ENCODE peak calls at places on chromosomes 16 and 17, in seven cellular contexts. K, V, W, H, S, T and I are unnamed samples.

GRCh38 chr16:68806422-68806821 is 36.9 kb upstream of the TANGO6 start:
- DNase-seq in V (no peak), H (no peak), S (no peak), W (no peak), K (no peak), T (no peak), I (no peak)

GRCh38 chr16:28879261-28879840 is 1.1 kb downstream of the ATP2A1 start:
- DNase-seq in H (no peak), V (no peak), S (no peak), K (no peak), T (no peak), W (no peak), I (no peak)

GRCh38 chr16:84640145-84640544 is 8.2 kb upstream of the KLHL36 start:
- DNase-seq in W (no peak), H (no peak), T (no peak), S (no peak), K (no peak), V (no peak), I (no peak)

GRCh38 chr16:69927056-69927757 is 23.9 kb upstream of the CLEC18A start:
- DNase-seq in S (no peak), H (no peak), T (peak), W (peak), V (peak), K (peak), I (no peak)

GRCh38 chr17:76292567-76292966 is 15.5 kb downstream of the QRICH2 start:
- DNase-seq in W (no peak), H (no peak), K (no peak), S (no peak), V (no peak), T (no peak), I (no peak)

GRCh38 chr17:61635913-61636432 is 45.0 kb upstream of the NACA2 start:
- DNase-seq in H (no peak), K (peak), V (peak), S (peak), T (peak), W (peak), I (no peak)

GRCh38 chr17:21418446-21419298 is 42.5 kb downstream of the KCNJ12 start:
- DNase-seq in K (no peak), V (no peak), S (no peak), T (no peak), W (peak), H (no peak), I (no peak)

GRCh38 chr17:2194778-2195417 is 108.7 kb downstream of the SMG6 start:
- DNase-seq in T (no peak), H (no peak), K (no peak), V (no peak), W (no peak), S (no peak), I (no peak)

GRCh38 chr17:81260641-81261040 is 21.5 kb downstream of the NDUFAF8 start:
- DNase-seq in S (no peak), T (no peak), H (no peak), V (no peak), W (no peak), K (no peak), I (no peak)

GRCh38 chr17:73822371-73822770 is 178.1 kb upstream of the SDK2 start:
- DNase-seq in V (no peak), W (no peak), K (no peak), T (no peak), H (no peak), S (no peak), I (no peak)

GRCh38 chr17:38654411-38655398 is 20.1 kb downstream of the EPOP start:
- DNase-seq in T (no peak), K (no peak), W (no peak), V (no peak), S (no peak), H (no peak), I (no peak)

GRCh38 chr16:1710811-1711507 is 5.0 kb downstream of the MAPK8IP3 start:
- DNase-seq in T (no peak), H (no peak), W (no peak), K (no peak), V (no peak), S (no peak), I (no peak)
- H3K4me3 ChIP-seq in T (no peak), H (no peak), W (no peak), K (no peak), V (no peak), S (no peak), I (no peak)

GRCh38 chr16:23382279-23382678 is 70.7 kb downstream of the COG7 start:
- DNase-seq in W (no peak), T (no peak), H (no peak), S (no peak), K (no peak), V (no peak), I (peak)
- H3K4me3 ChIP-seq in W (no peak), T (no peak), H (no peak), S (no peak), K (no peak), V (no peak), I (no peak)

GRCh38 chr16:57619133-57619605 is 9.3 kb upstream of the ADGRG1 start:
- DNase-seq in W (no peak), T (no peak), S (no peak), K (no peak), V (no peak), H (no peak), I (no peak)

GRCh38 chr16:57619606-57620315 is 8.7 kb upstream of the ADGRG1 start:
- DNase-seq in S (peak), V (no peak), T (no peak), H (no peak), W (no peak), K (no peak), I (no peak)

GRCh38 chr16:57621521-57622268 is 6.7 kb upstream of the ADGRG1 start:
- DNase-seq in V (no peak), S (peak), K (no peak), W (no peak), H (no peak), T (no peak), I (no peak)

GRCh38 chr16:57622361-57623250 is 5.8 kb upstream of the ADGRG1 start:
- DNase-seq in S (no peak), T (no peak), V (peak), H (no peak), K (no peak), W (no peak), I (no peak)

DNA sequence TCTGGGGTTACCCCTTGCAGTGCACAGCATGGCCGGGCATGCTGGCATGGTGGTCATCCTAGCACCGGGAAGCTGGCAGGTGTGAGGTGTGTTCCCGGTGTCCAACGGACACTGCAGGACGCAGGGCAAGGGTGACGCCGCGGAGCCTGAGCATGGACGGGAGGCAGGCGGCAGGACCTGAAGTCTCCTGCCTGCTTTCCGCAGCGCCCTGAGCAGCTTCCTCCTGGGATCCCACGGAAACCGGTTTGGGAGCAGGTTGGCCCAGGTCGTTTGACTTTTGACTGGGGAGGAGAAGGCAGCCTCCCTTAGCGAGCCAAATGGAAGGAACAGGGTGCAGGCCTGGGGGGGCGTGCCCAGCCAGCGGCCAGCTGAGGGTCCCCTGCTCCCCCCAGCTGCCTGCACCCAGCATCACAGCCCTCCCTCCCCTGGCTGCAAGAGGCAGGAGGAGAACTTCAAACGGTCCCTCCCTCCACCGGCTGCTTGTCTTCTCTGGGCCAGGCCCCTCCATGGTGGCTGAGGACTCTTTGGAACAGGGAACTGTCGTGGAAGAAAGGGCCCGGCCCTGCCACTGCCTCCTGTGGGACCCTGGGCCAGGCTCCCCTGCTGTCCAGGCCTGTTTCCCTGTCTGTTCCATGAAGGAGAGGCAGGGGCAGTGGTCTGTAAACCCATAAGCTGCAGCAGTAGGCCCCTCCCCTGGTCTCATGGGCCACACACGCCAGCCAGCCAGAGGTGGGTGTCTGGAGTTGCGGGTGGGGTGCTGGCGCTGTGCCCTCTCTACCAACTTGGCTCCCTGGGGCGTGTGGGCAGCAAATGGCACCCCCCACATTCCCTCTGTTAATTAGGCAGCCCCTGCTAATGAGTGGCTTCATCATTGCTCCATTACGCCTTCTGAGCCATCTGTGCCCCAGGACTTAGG is 7.9 kb upstream of the ADGRG1 start:
- DNase-seq in H (no peak), W (no peak), S (peak), K (no peak), V (no peak), T (no peak), I (no peak)
- H3K4me3 ChIP-seq in H (peak), W (no peak), S (peak), K (no peak), V (no peak), T (no peak), I (no peak)

GRCh38 chr17:57601328-57601727 is 143.8 kb downstream of the CCDC182 start:
- DNase-seq in S (no peak), H (no peak), V (no peak), W (no peak), K (peak), T (no peak), I (no peak)

GRCh38 chr17:57597531-57598453 is 147.3 kb downstream of the CCDC182 start:
- DNase-seq in K (peak), V (peak), S (peak), H (no peak), W (peak), T (peak), I (no peak)

GRCh38 chr17:57597101-57597500 is 148.0 kb downstream of the CCDC182 start:
- DNase-seq in W (no peak), K (no peak), T (no peak), H (no peak), V (no peak), S (no peak), I (no peak)

GRCh38 chr17:57600092-57600491 is 145.0 kb downstream of the CCDC182 start:
- DNase-seq in H (no peak), V (no peak), W (no peak), T (peak), S (no peak), K (peak), I (no peak)

DNA sequence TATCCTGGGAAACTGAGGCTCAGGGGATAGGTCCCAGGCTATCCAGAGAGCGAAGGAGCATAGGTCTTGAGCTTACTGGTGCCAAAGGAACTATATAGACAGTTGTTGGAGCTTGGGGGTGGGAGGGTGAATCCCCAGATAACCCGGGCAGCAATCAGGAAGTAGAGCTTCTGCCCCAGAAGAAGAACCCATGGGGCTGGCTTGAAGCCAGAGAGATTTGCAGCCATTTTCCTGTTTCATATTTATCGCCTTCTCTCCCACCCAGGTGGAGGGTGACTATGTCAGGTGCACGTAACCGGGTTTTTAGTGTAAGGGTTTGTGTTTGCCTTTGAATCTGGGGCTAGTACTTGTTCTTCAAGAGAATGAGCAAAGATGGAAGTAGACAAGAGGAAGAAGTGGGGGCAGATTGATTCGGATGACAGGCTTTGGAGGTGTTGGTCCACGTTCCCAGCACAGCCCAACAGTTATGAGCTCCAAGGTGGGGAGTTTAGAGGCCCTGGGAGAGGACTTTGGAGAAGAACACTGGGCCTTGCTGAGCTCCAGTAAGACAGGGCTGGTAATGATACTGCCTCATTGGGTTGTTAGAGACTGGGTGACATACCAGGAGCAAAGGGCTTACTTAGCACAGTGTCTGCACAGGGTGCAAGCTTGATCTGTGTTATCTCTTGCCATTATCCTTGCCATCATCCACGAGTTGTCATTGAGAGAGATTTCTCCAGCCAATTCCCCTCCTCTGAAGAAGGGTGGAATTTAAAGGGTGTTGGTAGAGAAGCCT is 145.6 kb downstream of the CCDC182 start:
- DNase-seq in V (no peak), W (no peak), H (no peak), T (no peak), S (no peak), K (no peak), I (no peak)
- H3K4me3 ChIP-seq in V (no peak), W (no peak), H (no peak), T (no peak), S (no peak), K (no peak), I (no peak)

GRCh38 chr16:12255919-12256665 is 279.6 kb downstream of the SNX29 start:
- DNase-seq in K (no peak), T (no peak), V (no peak), H (no peak), S (peak), W (no peak), I (no peak)

GRCh38 chr16:12259258-12259657 is 282.7 kb downstream of the SNX29 start:
- DNase-seq in V (no peak), S (no peak), K (no peak), H (no peak), W (no peak), T (no peak), I (no peak)

GRCh38 chr16:12256880-12257279 is 280.3 kb downstream of the SNX29 start:
- DNase-seq in S (peak), K (no peak), H (no peak), V (peak), T (no peak), W (no peak), I (no peak)

GRCh38 chr16:12258806-12259205 is 282.3 kb downstream of the SNX29 start:
- DNase-seq in V (no peak), W (no peak), H (no peak), T (no peak), K (no peak), S (no peak), I (no peak)

GRCh38 chr16:12257926-12258561 is 281.5 kb downstream of the SNX29 start:
- DNase-seq in W (peak), V (no peak), S (no peak), T (no peak), K (no peak), H (no peak), I (peak)
- H3K4me3 ChIP-seq in W (no peak), V (no peak), S (no peak), T (no peak), K (no peak), H (no peak), I (no peak)